ENCODE peak calls at places on chromosomes 6 and 20, in nine cellular contexts. E, Q, W, U, I, X, H, L and J are unnamed samples.

GRCh38 chr6:111603648-111604047 is 2.0 kb downstream of the TRAF3IP2 start:
- DNase-seq in X (no peak), E (no peak), U (no peak), I (no peak), L (no peak), W (no peak), H (peak; percentile 23), Q (no peak), J (no peak)

GRCh38 chr6:20924911-20925543 is 390.8 kb downstream of the CDKAL1 start:
- DNase-seq in E (no peak), L (no peak), I (no peak), X (no peak), Q (no peak), H (peak; percentile 4), W (no peak), U (no peak), J (no peak)

GRCh38 chr6:62740171-62740570 is 454.1 kb upstream of the KHDRBS2 start:
- DNase-seq in E (no peak), L (no peak), X (no peak), U (no peak), Q (no peak), H (no peak), W (no peak), I (no peak), J (no peak)

GRCh38 chr6:26196846-26197683 is 109.8 kb downstream of the HFE start:
- DNase-seq in X (peak; percentile 87), Q (peak; percentile 54), I (peak; percentile 95), H (peak; percentile 96), E (peak; percentile 57), U (peak; percentile 87), W (peak; percentile 63), L (peak; percentile 63), J (peak; percentile 91)

GRCh38 chr6:105402090-105402980 is 547 bp downstream of the PREP start:
- DNase-seq in E (no peak), I (peak; percentile 32), L (peak; percentile 19), W (peak; percentile 66), H (peak; percentile 50), Q (no peak), X (peak; percentile 44), U (peak; percentile 7), J (no peak)

GRCh38 chr6:44480097-44480539 is 92.6 kb downstream of the CDC5L start:
- DNase-seq in X (no peak), W (no peak), Q (no peak), L (no peak), U (no peak), E (no peak), H (no peak), I (no peak), J (no peak)

GRCh38 chr6:14975124-14975815 is 270.6 kb upstream of the JARID2 start:
- DNase-seq in E (no peak), L (no peak), I (no peak), W (no peak), U (no peak), H (peak; percentile 26), Q (peak; percentile 53), X (no peak), J (no peak)

GRCh38 chr20:48720256-48721020 is 107.4 kb downstream of the PREX1 start:
- DNase-seq in E (no peak), H (no peak), U (no peak), L (no peak), I (no peak), Q (no peak), W (no peak), X (no peak), J (no peak)

GRCh38 chr6:18388252-18388651 is 1.1 kb downstream of the RNF144B start:
- DNase-seq in H (peak; percentile 50), E (no peak), W (no peak), U (no peak), Q (no peak), I (no peak), L (no peak), X (no peak), J (no peak)

GRCh38 chr6:149876241-149876933 is 12.2 kb upstream of the LRP11 start:
- DNase-seq in L (no peak), E (no peak), I (no peak), W (no peak), H (no peak), Q (no peak), X (no peak), U (no peak), J (no peak)

GRCh38 chr6:168865-169455 is 123.3 kb upstream of the DUSP22 start:
- DNase-seq in U (no peak), E (no peak), Q (peak; percentile 51), W (no peak), X (no peak), I (peak; percentile 14), L (no peak), H (peak; percentile 43), J (no peak)

GRCh38 chr6:20875369-20875963 is 341.2 kb downstream of the CDKAL1 start:
- DNase-seq in E (no peak), H (peak; percentile 37), X (no peak), W (no peak), Q (no peak), L (no peak), I (no peak), U (no peak), J (no peak)

GRCh38 chr6:143241110-143241509 is 180.4 kb downstream of the AIG1 start:
- DNase-seq in X (no peak), H (no peak), E (no peak), W (no peak), U (no peak), L (no peak), I (no peak), Q (no peak), J (no peak)

GRCh38 chr20:57398231-57398821 is 7.1 kb downstream of the RBM38 start:
- DNase-seq in L (peak; percentile 59), E (peak; percentile 86), W (peak; percentile 67), Q (no peak), X (peak; percentile 85), U (peak; percentile 97), I (peak; percentile 94), H (no peak), J (peak; percentile 82)

GRCh38 chr20:44691424-44692423 is 23.4 kb upstream of the CCN5 start:
- DNase-seq in L (no peak), X (no peak), Q (no peak), I (no peak), U (no peak), W (peak; percentile 86), E (no peak), H (no peak), J (no peak)

GRCh38 chr20:50601511-50602431 is 89.6 kb downstream of the RIPOR3 start:
- DNase-seq in H (no peak), Q (no peak), X (no peak), L (no peak), I (no peak), U (no peak), E (no peak), W (no peak), J (no peak)

GRCh38 chr6:123434186-123434585 is 202.6 kb downstream of the TRDN start:
- DNase-seq in E (no peak), U (no peak), I (no peak), Q (no peak), W (no peak), X (no peak), H (no peak), L (no peak), J (no peak)

GRCh38 chr6:112253505-112253841 is 894 bp downstream of the LAMA4 start:
- DNase-seq in Q (peak; percentile 15), I (no peak), H (peak; percentile 37), E (no peak), U (no peak), L (no peak), W (no peak), X (no peak), J (no peak)